ENCODE peak calls at places on chromosomes 6 and 20, in seven cellular contexts. One of them, this sample, is unnamed.

GRCh38 chr6:142819603-142820335 is 125.2 kb downstream of the HIVEP2 start:
- DNase-seq in bronchial epithelial cell: peak
- DNase-seq in tibial artery: no peak
- DNase-seq in ovary: no peak
- DNase-seq in esophagus squamous epithelium: no peak
- DNase-seq in foreskin fibroblast: no peak
- DNase-seq in AG04450: no peak
- DNase-seq in this sample: no peak

GRCh38 chr20:38145094-38146075 is 19.7 kb downstream of the TGM2 start:
- DNase-seq in bronchial epithelial cell: peak
- DNase-seq in tibial artery: no peak
- DNase-seq in esophagus squamous epithelium: no peak
- DNase-seq in foreskin fibroblast: peak
- DNase-seq in AG04450: no peak
- DNase-seq in ovary: peak
- DNase-seq in this sample: peak

GRCh38 chr6:42131531-42131930 is 10.9 kb downstream of the C6orf132 start:
- DNase-seq in bronchial epithelial cell: peak
- DNase-seq in esophagus squamous epithelium: no peak
- DNase-seq in ovary: no peak
- DNase-seq in AG04450: peak
- DNase-seq in tibial artery: no peak
- DNase-seq in foreskin fibroblast: peak
- DNase-seq in this sample: peak

GRCh38 chr6:166898910-166899309 is 57.4 kb downstream of the RNASET2 start:
- DNase-seq in bronchial epithelial cell: no peak
- DNase-seq in tibial artery: no peak
- DNase-seq in esophagus squamous epithelium: no peak
- DNase-seq in ovary: no peak
- DNase-seq in foreskin fibroblast: no peak
- DNase-seq in AG04450: no peak
- DNase-seq in this sample: no peak

GRCh38 chr20:59560588-59561227 is 43.6 kb upstream of the PHACTR3 start:
- DNase-seq in AG04450: no peak
- DNase-seq in tibial artery: no peak
- DNase-seq in foreskin fibroblast: peak
- DNase-seq in esophagus squamous epithelium: no peak
- DNase-seq in bronchial epithelial cell: no peak
- DNase-seq in ovary: no peak
- DNase-seq in this sample: peak

GRCh38 chr20:12860619-12861247 is 148.0 kb upstream of the SPTLC3 start:
- DNase-seq in esophagus squamous epithelium: no peak
- DNase-seq in AG04450: no peak
- DNase-seq in ovary: no peak
- DNase-seq in tibial artery: no peak
- DNase-seq in foreskin fibroblast: no peak
- DNase-seq in bronchial epithelial cell: no peak
- DNase-seq in this sample: no peak

GRCh38 chr6:164832410-164832809 is 477.0 kb downstream of the C6orf118 start:
- DNase-seq in foreskin fibroblast: no peak
- DNase-seq in tibial artery: no peak
- DNase-seq in AG04450: no peak
- DNase-seq in esophagus squamous epithelium: no peak
- DNase-seq in bronchial epithelial cell: no peak
- DNase-seq in ovary: no peak
- DNase-seq in this sample: no peak

GRCh38 chr20:48703107-48703506 is 124.7 kb downstream of the PREX1 start:
- DNase-seq in ovary: no peak
- DNase-seq in foreskin fibroblast: no peak
- DNase-seq in tibial artery: peak
- DNase-seq in esophagus squamous epithelium: no peak
- DNase-seq in bronchial epithelial cell: no peak
- DNase-seq in AG04450: no peak
- DNase-seq in this sample: no peak

GRCh38 chr20:57056651-57057050 is 209.8 kb downstream of the BMP7 start:
- DNase-seq in foreskin fibroblast: no peak
- DNase-seq in tibial artery: no peak
- DNase-seq in AG04450: no peak
- DNase-seq in bronchial epithelial cell: no peak
- DNase-seq in ovary: no peak
- DNase-seq in esophagus squamous epithelium: no peak
- DNase-seq in this sample: no peak

GRCh38 chr20:32564921-32565734 is 20.0 kb downstream of the NOL4L start:
- DNase-seq in bronchial epithelial cell: no peak
- DNase-seq in tibial artery: peak
- DNase-seq in ovary: no peak
- DNase-seq in esophagus squamous epithelium: no peak
- DNase-seq in foreskin fibroblast: no peak
- DNase-seq in AG04450: no peak
- DNase-seq in this sample: no peak

GRCh38 chr6:6845603-6846002 is 257.1 kb downstream of the LY86 start:
- DNase-seq in AG04450: no peak
- DNase-seq in bronchial epithelial cell: no peak
- DNase-seq in tibial artery: no peak
- DNase-seq in foreskin fibroblast: no peak
- DNase-seq in ovary: no peak
- DNase-seq in esophagus squamous epithelium: no peak
- DNase-seq in this sample: no peak

GRCh38 chr20:38320221-38320620 is 16.3 kb downstream of the BPI start:
- DNase-seq in foreskin fibroblast: no peak
- DNase-seq in AG04450: no peak
- DNase-seq in ovary: no peak
- DNase-seq in esophagus squamous epithelium: no peak
- DNase-seq in tibial artery: no peak
- DNase-seq in bronchial epithelial cell: no peak
- DNase-seq in this sample: no peak

GRCh38 chr6:122869437-122870024 is 80.5 kb downstream of the SMPDL3A start:
- DNase-seq in tibial artery: no peak
- DNase-seq in esophagus squamous epithelium: no peak
- DNase-seq in foreskin fibroblast: peak
- DNase-seq in bronchial epithelial cell: peak
- DNase-seq in ovary: no peak
- DNase-seq in AG04450: peak
- DNase-seq in this sample: peak

GRCh38 chr20:5078399-5078958 is 41.3 kb downstream of the PCNA start:
- DNase-seq in esophagus squamous epithelium: peak
- DNase-seq in ovary: peak
- DNase-seq in foreskin fibroblast: peak
- DNase-seq in tibial artery: peak
- DNase-seq in AG04450: no peak
- DNase-seq in bronchial epithelial cell: peak
- DNase-seq in this sample: no peak

GRCh38 chr6:88367248-88367647 is 201.1 kb upstream of the CNR1 start:
- DNase-seq in AG04450: no peak
- DNase-seq in tibial artery: no peak
- DNase-seq in foreskin fibroblast: no peak
- DNase-seq in esophagus squamous epithelium: no peak
- DNase-seq in bronchial epithelial cell: no peak
- DNase-seq in ovary: no peak
- DNase-seq in this sample: no peak

GRCh38 chr20:10655723-10656122 is 18.1 kb downstream of the JAG1 start:
- DNase-seq in ovary: no peak
- DNase-seq in tibial artery: peak
- DNase-seq in foreskin fibroblast: no peak
- DNase-seq in AG04450: no peak
- DNase-seq in bronchial epithelial cell: no peak
- DNase-seq in esophagus squamous epithelium: no peak
- DNase-seq in this sample: no peak

GRCh38 chr6:4728436-4728769 is 47.8 kb upstream of the CDYL start:
- DNase-seq in ovary: no peak
- DNase-seq in bronchial epithelial cell: no peak
- DNase-seq in tibial artery: no peak
- DNase-seq in foreskin fibroblast: no peak
- DNase-seq in esophagus squamous epithelium: no peak
- DNase-seq in AG04450: no peak
- DNase-seq in this sample: no peak

GRCh38 chr6:4731996-4732395 is 44.2 kb upstream of the CDYL start:
- DNase-seq in ovary: no peak
- DNase-seq in AG04450: no peak
- DNase-seq in foreskin fibroblast: no peak
- DNase-seq in esophagus squamous epithelium: no peak
- DNase-seq in bronchial epithelial cell: no peak
- DNase-seq in tibial artery: no peak
- DNase-seq in this sample: no peak

GRCh38 chr6:4728949-4729348 is 47.3 kb upstream of the CDYL start:
- DNase-seq in ovary: no peak
- DNase-seq in bronchial epithelial cell: no peak
- DNase-seq in AG04450: no peak
- DNase-seq in esophagus squamous epithelium: no peak
- DNase-seq in foreskin fibroblast: no peak
- DNase-seq in tibial artery: no peak
- DNase-seq in this sample: no peak

GRCh38 chr6:4727236-4727635 is 49.0 kb upstream of the CDYL start:
- DNase-seq in bronchial epithelial cell: peak
- DNase-seq in AG04450: no peak
- DNase-seq in tibial artery: no peak
- DNase-seq in ovary: no peak
- DNase-seq in foreskin fibroblast: no peak
- DNase-seq in esophagus squamous epithelium: no peak
- DNase-seq in this sample: no peak

GRCh38 chr6:4727671-4728435 is 48.4 kb upstream of the CDYL start:
- DNase-seq in esophagus squamous epithelium: no peak
- DNase-seq in ovary: no peak
- DNase-seq in tibial artery: no peak
- DNase-seq in foreskin fibroblast: no peak
- DNase-seq in bronchial epithelial cell: no peak
- DNase-seq in AG04450: no peak
- DNase-seq in this sample: peak
- TF ChIP-seq CTCF in esophagus squamous epithelium: no peak
- TF ChIP-seq CTCF in ovary: no peak
- TF ChIP-seq CTCF in tibial artery: no peak
- TF ChIP-seq CTCF in foreskin fibroblast: no peak
- TF ChIP-seq CTCF in bronchial epithelial cell: no peak
- TF ChIP-seq CTCF in AG04450: no peak
- TF ChIP-seq CTCF in this sample: peak

GRCh38 chr20:50788045-50788867 is 6.6 kb upstream of the BCAS4 start:
- DNase-seq in AG04450: peak
- DNase-seq in bronchial epithelial cell: peak
- DNase-seq in ovary: peak
- DNase-seq in tibial artery: no peak
- DNase-seq in foreskin fibroblast: peak
- DNase-seq in esophagus squamous epithelium: no peak
- DNase-seq in this sample: peak
- TF ChIP-seq CTCF in AG04450: peak
- TF ChIP-seq CTCF in bronchial epithelial cell: peak
- TF ChIP-seq CTCF in ovary: no peak
- TF ChIP-seq CTCF in tibial artery: no peak
- TF ChIP-seq CTCF in foreskin fibroblast: peak
- TF ChIP-seq CTCF in esophagus squamous epithelium: peak
- TF ChIP-seq CTCF in this sample: peak

GRCh38 chr6:144149558-144149893 is 791 bp upstream of the STX11 start:
- DNase-seq in esophagus squamous epithelium: no peak
- DNase-seq in bronchial epithelial cell: no peak
- DNase-seq in foreskin fibroblast: no peak
- DNase-seq in ovary: no peak
- DNase-seq in tibial artery: no peak
- DNase-seq in AG04450: no peak
- DNase-seq in this sample: no peak

GRCh38 chr6:144148891-144149290 is 1.4 kb upstream of the STX11 start:
- DNase-seq in ovary: no peak
- DNase-seq in foreskin fibroblast: peak
- DNase-seq in AG04450: no peak
- DNase-seq in tibial artery: no peak
- DNase-seq in bronchial epithelial cell: no peak
- DNase-seq in esophagus squamous epithelium: no peak
- DNase-seq in this sample: no peak

GRCh38 chr6:144151010-144151727 is 852 bp downstream of the STX11 start:
- DNase-seq in foreskin fibroblast: peak
- DNase-seq in ovary: no peak
- DNase-seq in tibial artery: no peak
- DNase-seq in esophagus squamous epithelium: no peak
- DNase-seq in AG04450: no peak
- DNase-seq in bronchial epithelial cell: peak
- DNase-seq in this sample: no peak

GRCh38 chr6:144150673-144151009 is 324 bp downstream of the STX11 start:
- DNase-seq in bronchial epithelial cell: peak
- DNase-seq in ovary: no peak
- DNase-seq in AG04450: no peak
- DNase-seq in tibial artery: no peak
- DNase-seq in esophagus squamous epithelium: no peak
- DNase-seq in foreskin fibroblast: peak
- DNase-seq in this sample: no peak

DNA sequence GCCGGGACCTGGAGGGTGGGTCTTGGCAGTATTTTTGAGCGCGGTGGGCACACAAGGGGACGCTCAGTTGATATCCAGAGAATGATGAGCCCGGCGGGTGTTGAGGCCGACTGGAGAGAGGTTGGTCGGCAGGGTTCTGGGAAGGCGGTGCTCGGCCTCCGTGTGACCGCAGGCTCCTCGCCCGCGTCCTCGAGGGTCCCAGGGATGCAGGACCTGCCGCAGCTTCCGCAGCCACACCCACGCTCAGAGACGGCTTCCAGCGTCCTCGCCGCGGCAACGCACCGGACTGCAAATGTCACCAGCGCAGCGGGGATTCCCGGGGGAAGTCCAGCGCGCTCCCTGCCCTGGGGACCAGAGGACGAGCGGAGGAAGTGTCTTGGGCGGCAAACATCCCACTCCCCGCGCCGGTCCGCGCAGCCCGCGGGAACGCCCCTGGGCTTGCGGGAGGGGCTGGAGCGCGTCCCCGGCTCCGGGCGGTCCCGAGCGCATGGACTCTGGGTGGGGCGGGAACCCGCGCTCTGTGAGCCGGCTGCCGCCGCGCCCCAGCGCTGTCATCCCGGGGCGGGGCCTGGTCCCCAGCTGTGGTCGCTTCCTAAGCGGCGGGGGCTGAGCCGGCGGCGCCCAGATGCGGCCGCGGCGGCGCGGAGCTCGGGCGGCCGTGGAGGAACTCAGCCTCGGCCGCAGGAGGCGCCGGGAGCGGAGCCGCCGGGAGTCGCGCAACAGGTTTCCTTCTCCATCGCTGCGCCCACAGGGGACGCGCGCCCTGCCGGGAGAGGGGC is at the start of gene STX11:
- DNase-seq in esophagus squamous epithelium: no peak
- DNase-seq in foreskin fibroblast: peak
- DNase-seq in AG04450: no peak
- DNase-seq in ovary: peak
- DNase-seq in tibial artery: peak
- DNase-seq in bronchial epithelial cell: peak
- DNase-seq in this sample: peak
- TF ChIP-seq CTCF in esophagus squamous epithelium: no peak
- TF ChIP-seq CTCF in foreskin fibroblast: no peak
- TF ChIP-seq CTCF in AG04450: no peak
- TF ChIP-seq CTCF in ovary: no peak
- TF ChIP-seq CTCF in tibial artery: no peak
- TF ChIP-seq CTCF in bronchial epithelial cell: no peak
- TF ChIP-seq CTCF in this sample: no peak

DNA sequence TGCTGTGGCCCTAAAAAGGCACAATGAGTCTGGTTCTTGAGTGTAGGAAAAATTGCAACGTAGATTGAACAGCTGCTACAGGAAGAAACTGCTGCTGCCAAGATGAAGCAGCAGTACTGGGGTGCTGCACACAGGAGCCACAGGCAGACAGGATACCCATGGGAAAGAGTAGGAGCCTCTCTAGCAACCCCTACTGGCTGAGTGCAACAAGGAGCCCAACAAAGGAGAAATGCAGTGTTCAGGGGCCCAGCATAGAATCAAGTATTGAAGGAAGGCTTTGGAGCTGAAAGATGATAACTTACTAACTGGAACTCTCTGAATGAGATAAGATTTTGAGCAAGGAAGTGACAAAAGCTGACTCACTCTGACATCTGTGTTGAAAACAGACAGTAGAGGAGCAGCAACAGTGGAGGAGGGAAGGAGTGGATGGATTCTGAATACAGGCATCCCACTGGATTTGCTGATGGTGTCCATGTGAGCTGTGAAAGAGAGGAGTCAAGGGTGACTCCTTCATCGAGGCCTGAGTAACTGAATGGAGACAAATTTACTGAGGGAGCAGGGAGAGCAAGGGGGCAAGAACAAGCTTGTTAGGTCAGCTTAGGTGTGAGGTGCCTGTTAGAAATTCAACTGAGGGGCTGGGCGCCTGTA is 534.7 kb upstream of the JARID2 start:
- DNase-seq in ovary: no peak
- DNase-seq in AG04450: peak
- DNase-seq in foreskin fibroblast: peak
- DNase-seq in tibial artery: no peak
- DNase-seq in esophagus squamous epithelium: no peak
- DNase-seq in bronchial epithelial cell: peak
- DNase-seq in this sample: peak
- TF ChIP-seq CTCF in ovary: no peak
- TF ChIP-seq CTCF in AG04450: peak
- TF ChIP-seq CTCF in foreskin fibroblast: peak
- TF ChIP-seq CTCF in tibial artery: no peak
- TF ChIP-seq CTCF in esophagus squamous epithelium: peak
- TF ChIP-seq CTCF in bronchial epithelial cell: peak
- TF ChIP-seq CTCF in this sample: peak

This sample was measured in HFFc6.